ENCODE peak calls at places on chromosomes 12 and 14, in four cellular contexts. One of them, this sample, is unnamed.

GRCh38 chr14:54098536-54098935 is 141.9 kb upstream of the BMP4 start:
- DNase-seq in K562: no peak
- DNase-seq in lower lobe of right lung: no peak
- DNase-seq in breast epithelium: no peak
- DNase-seq in this sample: no peak

GRCh38 chr12:43099691-43100163 is 452.3 kb downstream of the ADAMTS20 start:
- DNase-seq in K562: no peak
- DNase-seq in lower lobe of right lung: no peak
- DNase-seq in breast epithelium: no peak
- DNase-seq in this sample: no peak

GRCh38 chr14:56482306-56482705 is 97.3 kb upstream of the TMEM260 start:
- DNase-seq in K562: peak; percentile 11
- DNase-seq in lower lobe of right lung: no peak
- DNase-seq in breast epithelium: no peak
- DNase-seq in this sample: peak; percentile 51

GRCh38 chr14:70660967-70661871 is 19.5 kb downstream of the TTC9 start:
- DNase-seq in K562: no peak
- DNase-seq in lower lobe of right lung: no peak
- DNase-seq in breast epithelium: no peak
- DNase-seq in this sample: no peak

GRCh38 chr14:95817271-95817670 is 59.4 kb upstream of the TUNAR start:
- DNase-seq in K562: no peak
- DNase-seq in lower lobe of right lung: no peak
- DNase-seq in breast epithelium: no peak
- DNase-seq in this sample: no peak

GRCh38 chr14:64444984-64445845 is 20.1 kb upstream of the AKAP5 start:
- DNase-seq in K562: no peak
- DNase-seq in lower lobe of right lung: no peak
- DNase-seq in breast epithelium: no peak
- DNase-seq in this sample: peak; percentile 93

GRCh38 chr12:108890208-108890607 is 10.3 kb downstream of the DAO start:
- DNase-seq in K562: peak; percentile 48
- DNase-seq in lower lobe of right lung: no peak
- DNase-seq in breast epithelium: no peak
- DNase-seq in this sample: peak; percentile 24

GRCh38 chr12:91877461-91878230 is 268.0 kb downstream of the BTG1 start:
- DNase-seq in K562: no peak
- DNase-seq in lower lobe of right lung: no peak
- DNase-seq in breast epithelium: no peak
- DNase-seq in this sample: no peak

GRCh38 chr14:97456958-97457357 is 659.8 kb downstream of the VRK1 start:
- DNase-seq in K562: no peak
- DNase-seq in lower lobe of right lung: no peak
- DNase-seq in breast epithelium: no peak
- DNase-seq in this sample: no peak

GRCh38 chr12:54016478-54016964 is 7.7 kb downstream of the HOXC8 start:
- DNase-seq in K562: no peak
- DNase-seq in lower lobe of right lung: no peak
- DNase-seq in breast epithelium: no peak
- DNase-seq in this sample: no peak

GRCh38 chr12:93484315-93484981 is 17.1 kb downstream of the MRPL42 start:
- DNase-seq in K562: no peak
- DNase-seq in lower lobe of right lung: no peak
- DNase-seq in breast epithelium: no peak
- DNase-seq in this sample: no peak

GRCh38 chr14:44912041-44912869 is 49.5 kb downstream of the KLHL28 start:
- DNase-seq in K562: no peak
- DNase-seq in lower lobe of right lung: no peak
- DNase-seq in breast epithelium: no peak
- DNase-seq in this sample: peak; percentile 6

GRCh38 chr14:69398818-69399210 is 322 bp downstream of the SLC39A9 start:
- DNase-seq in K562: no peak
- DNase-seq in lower lobe of right lung: no peak
- DNase-seq in breast epithelium: no peak
- DNase-seq in this sample: no peak

GRCh38 chr14:76497550-76498484 is 121.9 kb downstream of the ESRRB start:
- DNase-seq in K562: peak; percentile 32
- DNase-seq in lower lobe of right lung: no peak
- DNase-seq in breast epithelium: no peak
- DNase-seq in this sample: no peak

GRCh38 chr14:51458563-51458955 is 193.2 kb upstream of the FRMD6 start:
- DNase-seq in K562: no peak
- DNase-seq in lower lobe of right lung: no peak
- DNase-seq in breast epithelium: no peak
- DNase-seq in this sample: no peak

DNA sequence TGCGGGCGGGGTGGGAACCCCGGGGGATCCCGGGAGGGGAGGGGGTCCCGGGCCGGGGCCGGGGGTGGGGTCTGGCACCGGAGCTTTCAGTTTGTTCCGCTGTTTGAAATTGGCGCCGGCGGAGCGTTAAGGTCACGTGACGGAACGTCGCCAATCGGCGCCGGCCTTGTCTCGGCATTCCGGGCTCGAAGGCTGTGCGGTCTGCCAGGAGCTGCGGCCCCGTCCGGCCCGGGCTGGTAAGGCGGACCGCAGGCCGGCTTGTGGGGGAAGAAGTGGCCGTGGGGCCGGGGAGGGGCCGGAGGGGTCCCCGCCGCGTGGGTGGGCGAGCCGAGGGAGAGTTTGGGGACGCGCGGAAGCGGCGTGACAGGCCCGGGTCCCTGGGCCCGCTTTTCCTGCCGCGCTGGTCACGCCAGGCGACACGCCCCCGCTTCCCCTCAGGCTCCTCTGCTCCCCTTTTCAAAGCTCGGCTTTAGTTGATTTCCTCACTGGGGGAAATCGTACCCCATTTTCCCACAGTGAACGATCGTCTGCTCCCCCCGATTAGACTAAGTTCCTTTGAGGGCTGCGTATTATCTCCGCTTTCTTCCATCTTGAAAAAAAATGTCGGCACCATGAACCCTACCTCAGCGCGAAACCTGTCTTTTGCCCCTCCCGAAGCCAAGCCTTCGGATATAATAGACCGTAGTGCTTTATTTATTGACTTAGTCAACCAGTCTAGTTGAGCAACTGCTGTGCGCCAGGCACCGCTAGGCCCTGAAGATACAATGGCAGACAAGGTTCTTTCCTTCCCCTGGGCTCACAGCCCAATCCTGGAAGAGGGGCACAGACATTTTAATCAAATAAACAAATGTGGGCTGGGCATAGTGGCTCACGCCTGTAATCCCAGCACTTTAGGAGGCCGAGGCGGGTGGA is at the start of the genes FOXM1 and RHNO1:
- DNase-seq in K562: peak; percentile 84
- DNase-seq in lower lobe of right lung: peak; percentile 93
- DNase-seq in breast epithelium: peak; percentile 90
- DNase-seq in this sample: peak; percentile 92
- TF ChIP-seq CTCF in K562: no peak
- TF ChIP-seq CTCF in lower lobe of right lung: peak; percentile 35
- TF ChIP-seq CTCF in breast epithelium: no peak
- TF ChIP-seq CTCF in this sample: peak; percentile 13

GRCh38 chr12:26119391-26119981 is 5.4 kb downstream of the BHLHE41 start:
- DNase-seq in K562: peak; percentile 15
- DNase-seq in lower lobe of right lung: no peak
- DNase-seq in breast epithelium: no peak
- DNase-seq in this sample: peak; percentile 80
- H3K27ac ChIP-seq in K562: no peak overlapping the region
- H3K27ac ChIP-seq in lower lobe of right lung: peak overlapping the region; percentile 9
- H3K27ac ChIP-seq in breast epithelium: peak overlapping the region; percentile 99
- H3K27ac ChIP-seq in this sample: no peak overlapping the region

GRCh38 chr14:77760381-77761204 is at the start of gene SNW1:
- DNase-seq in K562: peak; percentile 84
- DNase-seq in lower lobe of right lung: peak; percentile 95
- DNase-seq in breast epithelium: peak; percentile 88
- DNase-seq in this sample: peak; percentile 95
- TF ChIP-seq CTCF in K562: no peak
- TF ChIP-seq CTCF in lower lobe of right lung: no peak
- TF ChIP-seq CTCF in breast epithelium: no peak
- TF ChIP-seq CTCF in this sample: no peak

GRCh38 chr14:67619446-67620216 is at the start of gene ARG2:
- DNase-seq in K562: peak; percentile 95
- DNase-seq in lower lobe of right lung: peak; percentile 100
- DNase-seq in breast epithelium: peak; percentile 98
- DNase-seq in this sample: peak; percentile 95

GRCh38 chr14:67623114-67623513 is 3.4 kb downstream of the ARG2 start:
- DNase-seq in K562: no peak
- DNase-seq in lower lobe of right lung: no peak
- DNase-seq in breast epithelium: no peak
- DNase-seq in this sample: peak; percentile 56

GRCh38 chr14:67622675-67623074 is 3.0 kb downstream of the ARG2 start:
- DNase-seq in K562: peak; percentile 18
- DNase-seq in lower lobe of right lung: no peak
- DNase-seq in breast epithelium: no peak
- DNase-seq in this sample: peak; percentile 92

GRCh38 chr14:67618617-67619063 is 1.1 kb upstream of the ARG2 start:
- DNase-seq in K562: peak; percentile 47
- DNase-seq in lower lobe of right lung: no peak
- DNase-seq in breast epithelium: no peak
- DNase-seq in this sample: peak; percentile 88

DNA sequence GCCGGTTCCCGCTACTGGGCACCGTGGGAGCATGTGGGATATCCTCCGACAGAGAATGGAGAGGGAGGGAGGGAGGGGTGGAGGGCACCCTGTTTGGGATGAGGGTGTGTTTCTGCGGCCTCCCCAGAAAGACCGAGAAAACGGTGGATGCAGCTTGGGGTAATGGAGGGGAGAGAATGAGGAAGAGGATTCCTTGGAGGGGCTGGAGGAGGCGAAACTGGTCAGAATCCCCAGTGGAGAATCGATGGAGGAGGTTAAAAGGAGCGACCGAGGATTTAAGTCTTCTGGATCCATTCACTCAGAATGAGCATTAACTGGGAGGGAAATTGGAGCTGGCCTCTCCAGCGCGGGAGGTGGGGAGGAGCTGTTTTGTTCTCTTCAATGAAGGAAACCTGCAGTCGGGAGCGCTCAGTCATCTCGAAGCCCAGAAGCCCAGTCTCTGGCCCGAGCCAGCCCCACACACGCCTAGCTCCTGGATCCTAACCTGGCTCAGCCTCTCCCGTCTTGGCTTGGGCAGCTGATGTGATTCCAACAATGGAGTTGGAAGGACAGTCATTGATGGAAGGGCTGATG is 583 bp downstream of the ARG2 start:
- DNase-seq in K562: no peak
- DNase-seq in lower lobe of right lung: no peak
- DNase-seq in breast epithelium: no peak
- DNase-seq in this sample: no peak
- H3K27ac ChIP-seq in K562: peak overlapping the region; percentile 73
- H3K27ac ChIP-seq in lower lobe of right lung: peak overlapping the region; percentile 70
- H3K27ac ChIP-seq in breast epithelium: peak overlapping the region; percentile 91
- H3K27ac ChIP-seq in this sample: no peak overlapping the region

DNA sequence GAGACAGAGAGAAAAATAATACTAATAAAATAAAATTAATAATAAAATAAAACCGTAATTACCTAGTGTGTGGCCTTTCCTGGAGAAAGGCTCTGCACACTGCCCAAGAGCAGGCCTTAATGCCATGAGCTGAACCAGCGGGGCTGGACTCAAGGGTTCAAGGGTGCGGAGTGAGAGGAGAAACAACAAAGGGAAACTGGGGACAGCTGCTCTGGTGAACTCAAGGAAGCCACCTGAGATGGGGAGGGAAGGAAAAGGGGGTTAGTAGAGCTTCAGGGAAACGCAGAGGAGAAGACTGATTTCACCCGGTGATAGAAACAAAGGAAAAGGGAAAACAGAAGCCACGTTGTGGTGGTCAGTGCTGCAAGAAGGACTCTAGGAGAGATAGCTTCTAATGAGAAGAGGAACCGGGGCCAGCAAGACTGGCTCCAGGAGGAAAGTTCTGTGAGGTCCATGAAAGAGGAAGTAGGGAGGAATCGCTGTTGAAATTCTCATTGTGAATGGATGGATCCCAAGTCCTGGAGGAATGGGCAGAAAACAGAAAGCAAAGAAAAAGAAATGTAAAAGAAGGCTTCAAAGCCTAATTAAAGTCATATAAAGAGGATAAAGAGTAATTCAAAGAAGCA is 48.3 kb upstream of the BCL2L14 start:
- DNase-seq in K562: no peak
- DNase-seq in lower lobe of right lung: no peak
- DNase-seq in breast epithelium: no peak
- DNase-seq in this sample: no peak
- TF ChIP-seq CTCF in K562: no peak
- TF ChIP-seq CTCF in lower lobe of right lung: no peak
- TF ChIP-seq CTCF in breast epithelium: no peak
- TF ChIP-seq CTCF in this sample: no peak

GRCh38 chr12:125110641-125111360 is 45.6 kb downstream of the AACS start:
- DNase-seq in K562: no peak
- DNase-seq in lower lobe of right lung: no peak
- DNase-seq in breast epithelium: no peak
- DNase-seq in this sample: peak; percentile 76
- H3K27ac ChIP-seq in K562: no peak overlapping the region
- H3K27ac ChIP-seq in lower lobe of right lung: no peak overlapping the region
- H3K27ac ChIP-seq in breast epithelium: no peak overlapping the region
- H3K27ac ChIP-seq in this sample: no peak overlapping the region

This sample was measured in cardiac muscle cell.